ENCODE peak calls at places on chromosomes 6 and 20, in eight cellular contexts. K, N, P, X, Z, E, Q and J are unnamed samples.

GRCh38 chr6:26157150-26157837 is 70.1 kb downstream of the HFE start:
- DNase-seq in N (peak), E (peak), X (peak), K (peak), Z (peak), Q (peak), P (peak), J (peak)

GRCh38 chr6:162638931-162639574 is 88.5 kb downstream of the PRKN start:
- DNase-seq in Z (no peak), X (no peak), P (no peak), Q (no peak), K (no peak), N (no peak), E (no peak), J (no peak)

GRCh38 chr6:122207794-122208193 is 191.7 kb upstream of the HSF2 start:
- DNase-seq in Q (no peak), P (no peak), K (no peak), Z (no peak), E (peak), X (no peak), N (no peak), J (no peak)

GRCh38 chr6:142356271-142356938 is 54.6 kb downstream of the ADGRG6 start:
- DNase-seq in X (peak), Q (no peak), E (no peak), K (no peak), N (no peak), Z (no peak), P (no peak), J (no peak)

GRCh38 chr20:46650575-46651090 is 626 bp downstream of the SLC13A3 start:
- DNase-seq in P (no peak), N (no peak), E (no peak), Z (no peak), X (no peak), K (no peak), Q (no peak), J (no peak)

GRCh38 chr6:106360989-106361430 is 493 bp downstream of the CRYBG1 start:
- DNase-seq in N (peak), Q (peak), Z (no peak), K (no peak), E (peak), X (no peak), P (no peak), J (peak)

GRCh38 chr6:134074151-134074712 is 21.8 kb upstream of the SLC2A12 start:
- DNase-seq in Z (no peak), X (peak), E (no peak), P (no peak), Q (no peak), K (no peak), N (no peak), J (no peak)

GRCh38 chr6:161257778-161258457 is 15.9 kb downstream of the AGPAT4 start:
- DNase-seq in Z (peak), P (peak), K (no peak), X (peak), Q (no peak), N (no peak), E (peak), J (no peak)

GRCh38 chr20:32231847-32232246 is 24.2 kb downstream of the POFUT1 start:
- DNase-seq in Q (peak), P (peak), Z (no peak), K (no peak), E (no peak), N (no peak), X (peak), J (no peak)

GRCh38 chr6:113068569-113068968 is 721.4 kb downstream of the RFPL4B start:
- DNase-seq in Q (no peak), E (no peak), N (no peak), Z (no peak), X (peak), P (no peak), K (no peak), J (no peak)

GRCh38 chr6:82076855-82077254 is 170.7 kb downstream of the IBTK start:
- DNase-seq in X (no peak), N (no peak), Z (no peak), Q (no peak), E (no peak), P (no peak), K (no peak), J (no peak)

GRCh38 chr20:43662943-43663655 is 3.8 kb upstream of the MYBL2 start:
- DNase-seq in Z (no peak), X (no peak), E (peak), Q (no peak), P (no peak), K (no peak), N (no peak), J (no peak)

GRCh38 chr6:90355965-90356364 is 59.3 kb upstream of the BACH2 start:
- DNase-seq in N (no peak), Z (no peak), E (no peak), K (peak), P (no peak), X (peak), Q (no peak), J (no peak)

GRCh38 chr6:25645916-25646315 is 6.1 kb upstream of the SCGN start:
- DNase-seq in N (no peak), Q (no peak), K (no peak), P (no peak), Z (no peak), X (no peak), E (no peak), J (no peak)

GRCh38 chr6:137496909-137497721 is 2.9 kb upstream of the OLIG3 start:
- DNase-seq in K (no peak), Q (peak), P (no peak), X (no peak), E (no peak), Z (no peak), N (no peak), J (no peak)

GRCh38 chr6:106411643-106412200 is 51.2 kb downstream of the CRYBG1 start:
- DNase-seq in E (peak), N (no peak), P (no peak), X (no peak), Q (no peak), Z (no peak), K (no peak), J (no peak)

GRCh38 chr6:142523485-142523884 is 221.7 kb downstream of the ADGRG6 start:
- DNase-seq in Z (no peak), E (peak), K (no peak), N (no peak), P (no peak), X (peak), Q (no peak), J (no peak)

GRCh38 chr6:45791600-45792168 is 224.0 kb downstream of the CLIC5 start:
- DNase-seq in E (peak), Z (no peak), N (no peak), X (peak), K (no peak), P (no peak), Q (no peak), J (no peak)

GRCh38 chr6:44564906-44565524 is 177.5 kb downstream of the CDC5L start:
- DNase-seq in P (no peak), Q (no peak), E (no peak), K (no peak), Z (no peak), N (no peak), X (no peak), J (no peak)

GRCh38 chr6:32084780-32085179 is 24.4 kb downstream of the TNXB start:
- DNase-seq in Z (no peak), N (no peak), Q (no peak), X (no peak), P (no peak), E (no peak), K (no peak), J (no peak)

GRCh38 chr6:32087574-32088486 is 21.3 kb downstream of the TNXB start:
- DNase-seq in P (peak), Q (peak), Z (peak), K (peak), X (peak), N (peak), E (peak), J (peak)

GRCh38 chr6:32086661-32087573 is 22.2 kb downstream of the TNXB start:
- DNase-seq in N (no peak), K (peak), Z (peak), Q (peak), E (peak), P (peak), X (peak), J (no peak)

GRCh38 chr6:32083812-32084768 is 25.0 kb downstream of the TNXB start:
- DNase-seq in K (no peak), P (no peak), N (no peak), E (no peak), Z (peak), Q (no peak), X (no peak), J (no peak)

DNA sequence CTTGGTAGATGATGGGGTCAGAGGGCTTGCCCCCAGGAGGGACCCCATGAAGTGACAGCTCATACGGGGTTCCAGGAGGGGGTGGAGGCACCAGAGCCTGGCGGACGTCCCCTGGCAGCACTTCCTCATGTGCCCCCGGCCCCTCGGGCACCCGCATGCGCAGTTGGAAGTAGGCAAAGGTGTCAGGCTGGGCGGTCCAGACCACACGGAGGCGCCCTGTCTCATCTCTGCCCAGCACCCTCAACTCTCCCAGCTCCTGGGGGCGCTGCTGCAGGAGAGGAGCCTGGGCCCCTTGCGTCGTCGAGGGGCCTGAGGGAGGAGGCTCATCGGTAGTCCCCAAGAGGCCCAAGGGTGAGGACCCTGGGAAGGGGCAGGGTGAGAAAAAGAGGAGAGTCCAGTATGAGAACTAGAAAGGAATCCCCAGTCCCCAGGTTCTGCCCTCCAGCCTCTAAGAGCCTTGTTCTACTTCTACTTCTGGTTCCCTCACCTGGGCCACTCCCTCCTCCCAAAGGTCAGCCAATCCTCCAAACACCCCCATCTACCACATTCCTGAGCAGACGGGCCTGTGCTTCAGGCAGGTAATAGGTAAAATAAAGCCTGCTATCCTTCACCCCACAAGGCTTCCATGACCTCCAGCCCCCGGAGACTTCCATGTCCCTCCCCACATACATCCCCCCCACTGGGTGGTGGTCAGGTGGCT is 23.2 kb downstream of the TNXB start:
- DNase-seq in P (no peak), Z (peak), E (no peak), X (no peak), K (no peak), N (no peak), Q (no peak), J (no peak)
- TF ChIP-seq CTCF in P (no peak), Z (no peak), E (no peak), X (no peak), K (no peak), N (no peak), Q (no peak), J (no peak)

GRCh38 chr20:48189177-48189576 is 403.9 kb upstream of the SULF2 start:
- DNase-seq in Q (no peak), X (peak), Z (no peak), N (no peak), E (peak), P (peak), K (no peak), J (no peak)
- TF ChIP-seq CTCF in Q (no peak), X (peak), Z (peak), N (peak), E (peak), P (no peak), K (no peak), J (no peak)

GRCh38 chr20:62475819-62476073 is at the start of gene GATA5:
- DNase-seq in Q (no peak), X (no peak), P (no peak), Z (no peak), N (no peak), K (no peak), E (no peak), J (no peak)

GRCh38 chr20:62479218-62479617 is 3.4 kb upstream of the GATA5 start:
- DNase-seq in P (peak), Q (no peak), X (no peak), E (no peak), Z (no peak), N (no peak), K (no peak), J (no peak)

GRCh38 chr20:62480318-62480717 is 4.5 kb upstream of the GATA5 start:
- DNase-seq in N (no peak), K (no peak), P (no peak), X (peak), Q (no peak), Z (no peak), E (no peak), J (no peak)

GRCh38 chr20:62476074-62476838 is 461 bp upstream of the GATA5 start:
- DNase-seq in X (no peak), N (peak), Q (peak), Z (no peak), P (peak), K (peak), E (no peak), J (no peak)

GRCh38 chr20:62477669-62478450 is 2.1 kb upstream of the GATA5 start:
- DNase-seq in Q (no peak), K (no peak), X (no peak), N (no peak), Z (no peak), E (no peak), P (no peak), J (no peak)
- TF ChIP-seq CTCF in Q (no peak), K (no peak), X (peak), N (peak), Z (no peak), E (no peak), P (no peak), J (no peak)

GRCh38 chr20:57401565-57401918 is 10.3 kb downstream of the RBM38 start:
- DNase-seq in N (no peak), X (no peak), E (no peak), P (no peak), K (no peak), Q (no peak), Z (no peak), J (no peak)

GRCh38 chr20:57398901-57399535 is 7.8 kb downstream of the RBM38 start:
- DNase-seq in Q (peak), Z (no peak), X (no peak), K (no peak), N (no peak), E (no peak), P (no peak), J (peak)

GRCh38 chr20:57399587-57400261 is 8.5 kb downstream of the RBM38 start:
- DNase-seq in Q (peak), K (peak), Z (no peak), X (no peak), N (peak), E (no peak), P (no peak), J (peak)

GRCh38 chr20:57400821-57401564 is 9.8 kb downstream of the RBM38 start:
- DNase-seq in E (no peak), N (no peak), X (no peak), Z (no peak), P (no peak), Q (peak), K (no peak), J (peak)

GRCh38 chr20:57400262-57400701 is 9.1 kb downstream of the RBM38 start:
- DNase-seq in Z (no peak), Q (peak), X (no peak), K (no peak), N (no peak), E (no peak), P (no peak), J (peak)
- TF ChIP-seq CTCF in Z (peak), Q (peak), X (no peak), K (no peak), N (peak), E (no peak), P (no peak), J (no peak)

GRCh38 chr20:20465259-20465658 is 97.4 kb downstream of the INSM1 start:
- DNase-seq in Z (no peak), Q (no peak), P (no peak), K (no peak), X (peak), N (no peak), E (no peak), J (no peak)
- TF ChIP-seq CTCF in Z (no peak), Q (no peak), P (no peak), K (no peak), X (peak), N (peak), E (peak), J (no peak)

GRCh38 chr6:31652925-31653724 is 664 bp upstream of the BAG6 start:
- DNase-seq in K (peak), Q (no peak), X (no peak), P (peak), Z (peak), N (peak), E (no peak), J (peak)
- TF ChIP-seq CTCF in K (peak), Q (no peak), X (peak), P (no peak), Z (peak), N (no peak), E (no peak), J (no peak)

DNA sequence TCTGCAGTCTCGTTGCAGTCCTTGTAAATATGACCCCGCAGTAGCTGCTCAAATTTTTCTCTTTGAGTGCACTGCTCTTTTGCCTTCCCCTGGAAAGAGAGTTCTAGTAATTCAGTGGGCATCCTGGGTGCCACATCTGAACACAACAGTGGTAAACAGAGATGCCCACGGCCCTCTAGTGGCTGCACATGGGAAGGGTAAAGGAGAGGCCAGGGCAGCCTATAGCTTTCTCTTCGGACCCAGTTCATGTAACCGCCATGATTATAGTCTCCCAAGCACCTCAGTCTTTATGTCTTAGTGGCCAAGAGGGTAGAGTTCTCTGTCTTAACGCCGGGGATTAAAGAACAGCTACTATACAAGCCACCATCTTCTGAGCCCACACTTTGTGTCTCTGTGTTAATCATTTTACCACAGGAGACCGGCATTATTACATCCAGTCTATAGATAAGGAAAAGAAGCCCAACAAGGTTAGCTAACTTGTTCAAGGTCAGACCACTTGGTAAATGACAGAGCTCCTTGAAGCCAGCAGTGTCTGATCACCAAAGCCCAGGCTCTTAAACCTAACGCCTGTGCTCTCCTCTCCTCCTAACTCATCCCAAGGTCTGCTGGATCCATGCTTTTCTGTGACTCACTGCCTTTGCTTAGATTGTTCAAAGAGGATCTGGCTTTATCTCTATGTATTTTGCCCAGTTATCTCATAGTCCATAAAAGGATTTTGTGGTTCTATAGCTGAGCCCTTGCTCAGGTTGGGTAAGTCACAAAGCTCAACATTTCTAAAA is 81.8 kb downstream of the ISM1 start:
- DNase-seq in Q (no peak), E (peak), N (no peak), K (no peak), Z (no peak), X (peak), P (peak), J (no peak)
- TF ChIP-seq CTCF in Q (peak), E (peak), N (peak), K (peak), Z (peak), X (peak), P (peak), J (peak)

GRCh38 chr6:328184-328670 is 35.9 kb downstream of the DUSP22 start:
- DNase-seq in E (peak), X (peak), N (no peak), Q (peak), K (no peak), P (peak), Z (peak), J (peak)
- TF ChIP-seq CTCF in E (no peak), X (no peak), N (no peak), Q (no peak), K (no peak), P (no peak), Z (no peak), J (no peak)

DNA sequence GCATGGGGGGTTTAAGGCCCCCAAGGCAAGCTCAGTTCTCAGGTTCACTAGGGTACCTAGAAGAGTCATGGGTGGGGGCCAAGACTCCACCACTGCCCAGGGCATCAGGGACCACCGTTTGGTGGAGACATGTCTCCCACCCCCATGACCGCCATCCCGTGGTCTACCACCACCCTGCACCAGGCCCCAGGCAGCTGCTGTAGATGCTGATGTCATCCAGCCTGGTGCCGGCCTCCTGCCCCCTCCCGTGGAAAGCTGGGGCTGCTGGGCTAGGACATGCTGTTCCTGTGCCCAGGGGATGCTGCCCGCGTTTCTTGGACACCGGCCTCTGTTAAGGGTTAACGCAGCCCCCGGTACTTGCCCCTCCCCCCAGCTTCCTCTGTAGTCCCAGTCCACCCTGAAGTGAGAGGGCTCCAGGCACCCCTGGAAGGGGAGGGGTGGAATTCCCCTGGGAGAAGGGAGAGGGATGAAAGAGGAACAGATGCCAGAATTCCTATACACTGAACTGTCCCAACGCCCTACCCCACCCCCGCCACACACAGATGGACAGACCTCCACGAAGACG is 587 bp downstream of the IP6K3 start:
- DNase-seq in P (no peak), N (peak), E (peak), Z (peak), X (peak), K (no peak), Q (no peak), J (peak)
- TF ChIP-seq CTCF in P (no peak), N (no peak), E (no peak), Z (no peak), X (peak), K (no peak), Q (no peak), J (no peak)